ENCODE peak calls at places on chromosome 14, in seven cellular contexts. G, M, U, E, F, Z and V are unnamed samples.

GRCh38 chr14:69687963-69688649 is 76.7 kb downstream of the SUSD6 start:
- DNase-seq in G (no peak), M (no peak), U (no peak), E (no peak), F (no peak), Z (no peak), V (no peak)

GRCh38 chr14:36520601-36521525 is 831 bp upstream of the NKX2-1 start:
- DNase-seq in G (peak), M (no peak), U (no peak), E (no peak), F (no peak), Z (no peak), V (no peak)

GRCh38 chr14:77469539-77469938 is 11.6 kb downstream of the AHSA1 start:
- DNase-seq in G (no peak), M (no peak), U (no peak), E (no peak), F (no peak), Z (no peak), V (no peak)

GRCh38 chr14:67900188-67900587 is 80.6 kb downstream of the RAD51B start:
- DNase-seq in G (no peak), M (no peak), U (no peak), E (no peak), F (no peak), Z (no peak), V (no peak)

GRCh38 chr14:93076755-93077154 is 39.0 kb downstream of the ITPK1 start:
- DNase-seq in G (no peak), M (no peak), U (no peak), E (no peak), F (no peak), Z (no peak), V (no peak)

GRCh38 chr14:104936361-104937155 is 11.9 kb downstream of the PLD4 start:
- DNase-seq in G (no peak), M (no peak), U (peak), E (no peak), F (no peak), Z (no peak), V (no peak)

GRCh38 chr14:54591461-54592245 is 24.7 kb downstream of the SAMD4A start:
- DNase-seq in G (no peak), M (no peak), U (no peak), E (no peak), F (no peak), Z (no peak), V (no peak)

GRCh38 chr14:39015360-39015961 is 87.6 kb downstream of the SEC23A start:
- DNase-seq in G (peak), M (no peak), U (no peak), E (peak), F (no peak), Z (no peak), V (peak)

GRCh38 chr14:100584056-100585031 is 2.9 kb downstream of the BEGAIN start:
- DNase-seq in G (no peak), M (no peak), U (no peak), E (no peak), F (no peak), Z (peak), V (no peak)

GRCh38 chr14:53108292-53108937 is 44.7 kb downstream of the DDHD1 start:
- DNase-seq in G (no peak), M (no peak), U (no peak), E (no peak), F (no peak), Z (no peak), V (no peak)

GRCh38 chr14:73249564-73250316 is 12.4 kb downstream of the PAPLN start:
- DNase-seq in G (no peak), M (no peak), U (no peak), E (no peak), F (no peak), Z (no peak), V (no peak)

GRCh38 chr14:54117924-54118323 is 161.3 kb upstream of the BMP4 start:
- DNase-seq in G (no peak), M (no peak), U (no peak), E (no peak), F (no peak), Z (no peak), V (no peak)

GRCh38 chr14:90140956-90141316 is 79.1 kb downstream of the KCNK13 start:
- DNase-seq in G (no peak), M (no peak), U (no peak), E (peak), F (no peak), Z (no peak), V (no peak)

GRCh38 chr14:105400016-105400415 is 1.7 kb downstream of the TEX22 start:
- DNase-seq in G (no peak), M (no peak), U (no peak), E (no peak), F (no peak), Z (no peak), V (no peak)

GRCh38 chr14:68633131-68633991 is 159.5 kb downstream of the ZFP36L1 start:
- DNase-seq in G (peak), M (no peak), U (no peak), E (peak), F (no peak), Z (no peak), V (no peak)

GRCh38 chr14:64572721-64573508 is 23.2 kb downstream of the PPP1R36 start:
- DNase-seq in G (peak), M (no peak), U (no peak), E (no peak), F (no peak), Z (no peak), V (no peak)

GRCh38 chr14:28756896-28757570 is 9.6 kb upstream of the FOXG1 start:
- DNase-seq in G (no peak), M (no peak), U (no peak), E (no peak), F (no peak), Z (no peak), V (no peak)